ENCODE peak calls at places on chromosomes 1 and 21, in ten cellular contexts. J is amniotic stem cell; Z is WTC11; D is CD8-positive, alpha-beta memory T cell; R is IMR-90; E is astrocyte of the cerebellum; S is T-helper 9 cell; H is ACHN; T is anterior cingulate cortex; I is vagina. U is an unnamed sample.

GRCh38 chr1:43558346-43558841 is 27.7 kb downstream of the PTPRF start:
- DNase-seq in J (no peak), Z (peak), D (no peak), R (peak), E (no peak), S (no peak), H (no peak), T (no peak), I (no peak), U (peak)

GRCh38 chr1:51524817-51525216 is 5.8 kb upstream of the EPS15 start:
- DNase-seq in J (no peak), Z (no peak), D (no peak), R (no peak), E (no peak), S (no peak), H (no peak), T (no peak), I (no peak), U (no peak)

GRCh38 chr1:162689745-162690671 is 57.7 kb downstream of the DDR2 start:
- DNase-seq in J (no peak), Z (no peak), D (no peak), R (peak), E (no peak), S (no peak), H (no peak), T (no peak), I (no peak), U (no peak)

GRCh38 chr21:44002511-44002910 is 9.6 kb upstream of the TRAPPC10 start:
- DNase-seq in J (no peak), Z (no peak), D (no peak), R (no peak), E (no peak), S (no peak), H (no peak), T (no peak), I (no peak), U (no peak)

GRCh38 chr1:9726905-9727595 is 75.5 kb downstream of the PIK3CD start:
- DNase-seq in J (no peak), Z (no peak), D (no peak), R (no peak), E (no peak), S (no peak), H (no peak), T (no peak), I (no peak), U (no peak)

GRCh38 chr1:201399352-201400126 is 415 bp upstream of the LAD1 start:
- DNase-seq in J (no peak), Z (peak), D (no peak), R (no peak), E (no peak), S (no peak), H (no peak), T (no peak), I (no peak), U (no peak)

GRCh38 chr1:59139396-59139795 is 157.5 kb upstream of the FGGY start:
- DNase-seq in J (no peak), Z (no peak), D (no peak), R (no peak), E (no peak), S (no peak), H (peak), T (no peak), I (no peak), U (no peak)

GRCh38 chr1:12035306-12035705 is 16.0 kb downstream of the MIIP start:
- DNase-seq in J (no peak), Z (no peak), D (no peak), R (no peak), E (no peak), S (no peak), H (no peak), T (no peak), I (no peak), U (no peak)

GRCh38 chr1:177650947-177651346 is 318.9 kb downstream of the SEC16B start:
- DNase-seq in J (no peak), Z (no peak), D (no peak), R (no peak), E (no peak), S (no peak), H (peak), T (no peak), I (no peak), U (no peak)

GRCh38 chr1:47023268-47024137 is at the start of gene CYP4X1:
- DNase-seq in J (no peak), Z (peak), D (no peak), R (no peak), E (no peak), S (no peak), H (no peak), T (no peak), I (no peak), U (peak)

GRCh38 chr21:45995686-45996179 is 14.2 kb downstream of the COL6A1 start:
- DNase-seq in J (no peak), Z (no peak), D (no peak), R (no peak), E (no peak), S (no peak), H (no peak), T (no peak), I (no peak), U (no peak)

GRCh38 chr1:224504642-224505041 is 70.0 kb upstream of the WDR26 start:
- DNase-seq in J (no peak), Z (no peak), D (no peak), R (no peak), E (no peak), S (no peak), H (no peak), T (no peak), I (no peak), U (no peak)

GRCh38 chr1:219917851-219918466 is 10.4 kb downstream of the SLC30A10 start:
- DNase-seq in J (no peak), Z (no peak), D (no peak), R (no peak), E (no peak), S (no peak), H (peak), T (no peak), I (no peak), U (no peak)

GRCh38 chr1:66711420-66711819 is 40.8 kb upstream of the DYNLT5 start:
- DNase-seq in J (no peak), Z (no peak), D (no peak), R (no peak), E (no peak), S (no peak), H (peak), T (no peak), I (no peak), U (no peak)

GRCh38 chr21:25501996-25502665 is 105.2 kb downstream of the MRPL39 start:
- DNase-seq in J (no peak), Z (no peak), D (no peak), R (no peak), E (no peak), S (no peak), H (peak), T (no peak), I (no peak), U (no peak)

GRCh38 chr1:31815307-31815645 is 546 bp downstream of the SPOCD1 start:
- DNase-seq in J (no peak), Z (no peak), D (no peak), R (no peak), E (no peak), S (no peak), H (no peak), T (no peak), I (peak), U (no peak)

GRCh38 chr1:46174448-46175231 is at the start of gene TSPAN1:
- DNase-seq in J (no peak), Z (no peak), D (no peak), R (peak), E (no peak), S (no peak), H (no peak), T (no peak), I (no peak), U (no peak)

GRCh38 chr1:15343729-15344128 is 66.0 kb upstream of the EFHD2 start:
- DNase-seq in J (no peak), Z (no peak), D (no peak), R (peak), E (peak), S (no peak), H (no peak), T (no peak), I (no peak), U (no peak)

GRCh38 chr1:155184835-155185782 is 11.5 kb downstream of the TRIM46 start:
- DNase-seq in J (no peak), Z (no peak), D (no peak), R (no peak), E (no peak), S (no peak), H (no peak), T (no peak), I (no peak), U (no peak)

GRCh38 chr1:81208441-81208840 is 592.3 kb upstream of the ADGRL2 start:
- DNase-seq in J (no peak), Z (no peak), D (no peak), R (no peak), E (no peak), S (no peak), H (no peak), T (no peak), I (no peak), U (no peak)

GRCh38 chr1:180981596-180982387 is 40.9 kb downstream of the STX6 start:
- DNase-seq in J (no peak), Z (no peak), D (no peak), R (no peak), E (peak), S (no peak), H (no peak), T (no peak), I (no peak), U (no peak)

GRCh38 chr1:11157867-11158266 is 31.3 kb upstream of the ANGPTL7 start:
- DNase-seq in J (no peak), Z (no peak), D (no peak), R (peak), E (no peak), S (no peak), H (no peak), T (no peak), I (no peak), U (no peak)

GRCh38 chr1:217472915-217473314 is 158.0 kb downstream of the GPATCH2 start:
- DNase-seq in J (no peak), Z (no peak), D (no peak), R (peak), E (no peak), S (no peak), H (no peak), T (no peak), I (no peak), U (no peak)

GRCh38 chr1:58982259-58982998 is 198.6 kb upstream of the JUN start:
- DNase-seq in J (no peak), Z (no peak), D (no peak), R (no peak), E (peak), S (no peak), H (no peak), T (no peak), I (no peak), U (peak)

GRCh38 chr1:59360170-59360569 is 63.3 kb downstream of the FGGY start:
- DNase-seq in J (no peak), Z (no peak), D (no peak), R (peak), E (peak), S (no peak), H (peak), T (no peak), I (no peak), U (no peak)

GRCh38 chr1:51070011-51070410 is 32.0 kb upstream of the C1orf185 start:
- DNase-seq in J (no peak), Z (no peak), D (no peak), R (no peak), E (no peak), S (no peak), H (no peak), T (no peak), I (no peak), U (no peak)

GRCh38 chr21:45482899-45483821 is 59.1 kb downstream of the SLC19A1 start:
- DNase-seq in J (no peak), Z (no peak), D (no peak), R (no peak), E (no peak), S (no peak), H (no peak), T (no peak), I (no peak), U (no peak)

GRCh38 chr1:108190686-108191416 is 9.3 kb downstream of the SLC25A24 start:
- DNase-seq in J (no peak), Z (no peak), D (no peak), R (no peak), E (no peak), S (no peak), H (no peak), T (no peak), I (no peak), U (no peak)

GRCh38 chr1:23198373-23198772 is 18.9 kb downstream of the HTR1D start:
- DNase-seq in J (peak), Z (no peak), D (no peak), R (peak), E (peak), S (no peak), H (peak), T (no peak), I (no peak), U (no peak)

GRCh38 chr21:39852021-39852721 is 15.1 kb upstream of the PCP4 start:
- DNase-seq in J (no peak), Z (no peak), D (no peak), R (no peak), E (no peak), S (no peak), H (no peak), T (no peak), I (peak), U (no peak)

GRCh38 chr1:114668784-114669561 is 876 bp downstream of the DENND2C start:
- DNase-seq in J (no peak), Z (no peak), D (no peak), R (peak), E (no peak), S (no peak), H (no peak), T (no peak), I (no peak), U (no peak)

GRCh38 chr1:189851806-189852367 is 625.8 kb downstream of the BRINP3 start:
- DNase-seq in J (no peak), Z (no peak), D (no peak), R (no peak), E (peak), S (no peak), H (peak), T (no peak), I (no peak), U (no peak)

GRCh38 chr1:10744044-10744443 is 52.4 kb downstream of the CASZ1 start:
- DNase-seq in J (no peak), Z (no peak), D (no peak), R (no peak), E (no peak), S (no peak), H (no peak), T (no peak), I (no peak), U (no peak)

GRCh38 chr21:42465008-42465878 is 30.8 kb downstream of the RSPH1 start:
- DNase-seq in J (no peak), Z (no peak), D (no peak), R (no peak), E (no peak), S (no peak), H (no peak), T (no peak), I (no peak), U (no peak)

U was measured in putamen.